ENCODE peak calls at places on chromosomes 12 and 14, in four cellular contexts. M is astrocyte, G is A549, U is H9. D is an unnamed sample.

GRCh38 chr14:45785240-45785639 is 532.2 kb upstream of the MIS18BP1 start:
- DNase-seq in M (no peak), G (no peak), U (no peak), D (no peak)

GRCh38 chr14:31435276-31435675 is 14.9 kb upstream of the HEATR5A start:
- DNase-seq in M (peak), G (no peak), U (no peak), D (peak)

GRCh38 chr12:127559349-127560040 is 707.5 kb upstream of the TMEM132C start:
- DNase-seq in M (peak), G (no peak), U (peak), D (peak)

GRCh38 chr12:109115758-109116610 is at the start of gene ACACB:
- DNase-seq in M (no peak), G (no peak), U (no peak), D (peak)

GRCh38 chr12:124653169-124653931 is 85.9 kb upstream of the NCOR2 start:
- DNase-seq in M (no peak), G (no peak), U (no peak), D (peak)

GRCh38 chr14:99968931-99969330 is 96.3 kb upstream of the EVL start:
- DNase-seq in M (peak), G (no peak), U (no peak), D (peak)

GRCh38 chr14:54564799-54565235 is 2.1 kb upstream of the SAMD4A start:
- DNase-seq in M (peak), G (no peak), U (no peak), D (peak)

GRCh38 chr12:95613021-95613420 is 61.7 kb upstream of the USP44 start:
- DNase-seq in M (no peak), G (no peak), U (no peak), D (no peak)

GRCh38 chr12:93325855-93326254 is 51.9 kb upstream of the NUDT4 start:
- DNase-seq in M (peak), G (no peak), U (no peak), D (peak)

GRCh38 chr14:32226051-32226450 is 23.0 kb upstream of the RNU6-8 start:
- DNase-seq in M (peak), G (no peak), U (no peak), D (peak)

GRCh38 chr12:39617887-39618286 is 1.7 kb downstream of the ABCD2 start:
- DNase-seq in M (no peak), G (no peak), U (no peak), D (no peak)

GRCh38 chr12:39618701-39619100 is 902 bp downstream of the ABCD2 start:
- DNase-seq in M (no peak), G (no peak), U (no peak), D (no peak)

GRCh38 chr12:39616251-39616650 is 3.4 kb downstream of the ABCD2 start:
- DNase-seq in M (no peak), G (no peak), U (no peak), D (no peak)

GRCh38 chr12:39619316-39619659 is 315 bp downstream of the ABCD2 start:
- DNase-seq in M (no peak), G (no peak), U (no peak), D (no peak)

GRCh38 chr12:39616666-39617065 is 2.9 kb downstream of the ABCD2 start:
- DNase-seq in M (no peak), G (no peak), U (no peak), D (no peak)
- H3K27ac ChIP-seq in M (no peak), G (no peak), U (no peak), D (no peak)

DNA sequence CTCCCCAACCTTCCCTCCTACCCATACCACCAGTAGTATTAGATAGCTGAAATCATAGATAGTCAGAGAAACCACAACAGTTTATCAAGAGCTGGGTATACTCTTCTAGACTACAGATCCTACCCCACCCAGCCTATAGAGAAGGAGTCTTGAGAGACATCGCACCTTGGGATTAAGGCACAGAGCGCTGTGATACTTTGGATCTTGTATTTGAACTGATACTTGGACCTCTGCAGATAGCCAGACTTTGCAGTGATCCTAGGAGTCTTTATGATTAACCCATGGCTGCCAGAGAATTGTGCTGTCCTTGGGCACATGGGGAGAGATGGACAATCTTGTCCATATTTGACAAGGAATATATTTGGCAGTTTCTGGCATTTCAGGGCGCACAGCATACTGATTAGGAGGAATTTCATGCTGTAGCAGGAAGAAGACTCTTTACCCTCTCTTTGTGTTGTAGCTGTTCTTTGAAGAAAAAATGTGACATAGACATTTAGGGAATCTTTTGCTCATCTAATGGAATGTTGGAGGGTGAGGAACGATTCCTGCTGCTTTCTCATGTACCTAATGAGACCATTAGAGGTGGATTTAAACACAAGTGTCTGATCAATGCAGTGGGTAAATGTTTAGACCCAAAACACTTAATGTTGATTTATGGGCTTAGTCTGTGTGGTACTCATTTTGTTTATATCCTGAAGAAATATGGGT is 1.0 kb downstream of the RBMS2 start:
- DNase-seq in M (peak), G (peak), U (no peak), D (peak)
- H3K4me2 ChIP-seq in M (peak), G (peak), U (peak), D (peak)

DNA sequence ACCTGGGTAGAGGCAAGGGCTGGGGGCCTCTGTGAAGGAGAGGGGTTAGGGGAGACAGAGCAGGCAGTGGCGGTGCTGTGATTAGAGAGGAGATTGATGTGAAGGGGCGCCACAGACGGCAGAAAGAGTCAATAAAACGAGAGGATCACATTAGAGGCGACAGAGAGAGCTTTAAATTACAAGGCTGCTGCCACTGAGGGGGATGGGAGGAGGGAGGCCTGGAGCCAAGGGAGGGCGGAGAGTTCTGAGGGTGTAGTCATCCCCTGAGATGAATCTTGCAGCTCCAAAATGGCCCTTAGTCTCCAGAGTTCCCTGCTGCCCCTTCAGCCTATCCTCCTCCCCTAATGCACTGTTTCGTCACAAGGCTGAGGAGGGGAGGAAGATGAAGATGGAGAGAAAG is 12.8 kb downstream of the ZFHX2 start:
- DNase-seq in M (no peak), G (no peak), U (peak), D (no peak)
- H3K27ac ChIP-seq in M (no peak), G (no peak), U (peak), D (no peak)

DNA sequence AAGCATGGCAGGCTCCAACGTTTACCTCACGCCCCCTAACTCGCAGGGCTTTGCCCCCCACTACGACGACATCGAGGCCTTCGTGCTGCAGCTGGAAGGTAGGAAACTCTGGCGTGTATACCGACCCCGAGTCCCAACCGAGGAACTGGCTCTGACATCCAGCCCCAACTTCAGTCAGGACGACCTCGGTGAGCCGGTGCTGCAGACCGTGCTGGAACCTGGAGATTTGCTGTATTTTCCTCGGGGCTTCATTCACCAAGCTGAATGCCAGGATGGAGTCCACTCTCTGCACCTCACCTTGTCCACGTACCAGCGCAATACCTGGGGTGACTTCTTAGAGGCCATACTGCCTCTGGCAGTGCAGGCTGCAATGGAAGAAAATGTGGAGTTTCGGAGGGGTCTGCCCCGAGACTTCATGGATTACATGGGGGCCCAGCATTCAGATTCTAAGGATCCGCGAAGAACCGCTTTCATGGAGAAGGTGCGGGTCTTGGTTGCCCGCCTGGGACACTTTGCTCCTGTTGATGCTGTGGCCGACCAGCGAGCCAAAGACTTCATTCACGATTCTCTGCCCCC is 1.3 kb downstream of the RIOX1 start:
- DNase-seq in M (no peak), G (no peak), U (no peak), D (no peak)
- H3K4me2 ChIP-seq in M (peak), G (peak), U (peak), D (peak)

GRCh38 chr12:29282452-29282851 is 98.5 kb downstream of the ERGIC2 start:
- DNase-seq in M (peak), G (no peak), U (no peak), D (no peak)

GRCh38 chr12:29283969-29284368 is 97.0 kb downstream of the ERGIC2 start:
- DNase-seq in M (peak), G (no peak), U (no peak), D (peak)

GRCh38 chr12:29273178-29273843 is 107.7 kb downstream of the ERGIC2 start:
- DNase-seq in M (no peak), G (no peak), U (peak), D (no peak)

GRCh38 chr12:29275834-29276233 is 105.1 kb downstream of the ERGIC2 start:
- DNase-seq in M (no peak), G (no peak), U (no peak), D (no peak)

GRCh38 chr12:29278673-29279420 is 102.1 kb downstream of the ERGIC2 start:
- DNase-seq in M (peak), G (no peak), U (no peak), D (peak)
- H3K27ac ChIP-seq in M (peak), G (no peak), U (no peak), D (no peak)

GRCh38 chr12:9895215-9895971 is 14.1 kb downstream of the KLRF2 start:
- DNase-seq in M (no peak), G (no peak), U (no peak), D (no peak)

GRCh38 chr12:9900930-9901329 is 19.6 kb downstream of the KLRF2 start:
- DNase-seq in M (no peak), G (no peak), U (no peak), D (no peak)

GRCh38 chr12:9902539-9903228 is 21.4 kb downstream of the KLRF2 start:
- DNase-seq in M (no peak), G (no peak), U (no peak), D (no peak)

GRCh38 chr12:9897524-9897923 is 16.2 kb downstream of the KLRF2 start:
- DNase-seq in M (no peak), G (no peak), U (no peak), D (no peak)

GRCh38 chr12:9899209-9899608 is 17.9 kb downstream of the KLRF2 start:
- DNase-seq in M (no peak), G (no peak), U (no peak), D (no peak)
- H3K4me2 ChIP-seq in M (no peak), G (no peak), U (no peak), D (no peak)

GRCh38 chr12:67721216-67721615 is 72.7 kb downstream of the DYRK2 start:
- DNase-seq in M (no peak), G (no peak), U (no peak), D (no peak)

GRCh38 chr12:67716817-67717216 is 68.3 kb downstream of the DYRK2 start:
- DNase-seq in M (peak), G (no peak), U (no peak), D (peak)

GRCh38 chr12:67714648-67715047 is 66.1 kb downstream of the DYRK2 start:
- DNase-seq in M (peak), G (no peak), U (no peak), D (peak)

GRCh38 chr12:67720383-67720856 is 71.9 kb downstream of the DYRK2 start:
- DNase-seq in M (peak), G (no peak), U (no peak), D (peak)
- H3K27ac ChIP-seq in M (no peak), G (no peak), U (no peak), D (no peak)